ENCODE peak calls at places on chromosome 7, in ten cellular contexts. O is GM23248, G is HCT116, U is hepatocyte, Y is PC-3, X is OCI-LY7, H is GM23338, S is Karpas-422, I is SK-N-SH, M is MM.1S. P is an unnamed sample.
A peak's percentile ranks its signal among the peaks of the same experiment; 100 is the strongest.

GRCh38 chr7:64868469-64868868 is 34.6 kb upstream of the ZNF273 start:
- DNase-seq in O (no peak), G (no peak), U (peak; percentile 1), Y (no peak), X (no peak), H (no peak), S (no peak), I (no peak), M (no peak), P (no peak)

GRCh38 chr7:123460616-123461015 is 73.8 kb downstream of the IQUB start:
- DNase-seq in O (peak; percentile 10), G (no peak), U (peak; percentile 38), Y (peak; percentile 46), X (no peak), H (peak; percentile 8), S (no peak), I (no peak), M (no peak), P (no peak)

GRCh38 chr7:134567368-134567767 is 18.5 kb downstream of the AKR1B15 start:
- DNase-seq in O (no peak), G (no peak), U (no peak), Y (no peak), X (no peak), H (no peak), S (no peak), I (no peak), M (no peak), P (no peak)

GRCh38 chr7:28383949-28384348 is 28.4 kb upstream of the CREB5 start:
- DNase-seq in O (no peak), G (no peak), U (no peak), Y (no peak), X (no peak), H (no peak), S (no peak), I (no peak), M (no peak), P (no peak)

GRCh38 chr7:98831641-98832221 is 38.1 kb downstream of the TMEM130 start:
- DNase-seq in O (peak; percentile 31), G (no peak), U (no peak), Y (peak; percentile 25), X (peak; percentile 25), H (peak; percentile 82), S (peak; percentile 80), I (peak; percentile 69), M (no peak), P (peak; percentile 38)

GRCh38 chr7:146736446-146737190 is 620.0 kb downstream of the CNTNAP2 start:
- DNase-seq in O (peak; percentile 27), G (no peak), U (peak; percentile 6), Y (peak; percentile 39), X (no peak), H (no peak), S (no peak), I (no peak), M (peak; percentile 15), P (no peak)

GRCh38 chr7:101018271-101019167 is 1.4 kb upstream of the MUC17 start:
- DNase-seq in O (no peak), G (no peak), U (no peak), Y (no peak), X (no peak), H (peak; percentile 80), S (no peak), I (no peak), M (no peak), P (no peak)

GRCh38 chr7:139914861-139915300 is 85.8 kb downstream of the TBXAS1 start:
- DNase-seq in O (no peak), G (no peak), U (no peak), Y (peak; percentile 20), X (no peak), H (no peak), S (no peak), I (no peak), M (no peak), P (no peak)

GRCh38 chr7:142355328-142355727 is 97.5 kb upstream of the PRSS58 start:
- DNase-seq in O (peak; percentile 86), G (no peak), U (no peak), Y (peak; percentile 75), X (no peak), H (no peak), S (no peak), I (no peak), M (no peak), P (no peak)

GRCh38 chr7:16431646-16432424 is 10.5 kb upstream of the CRPPA start:
- DNase-seq in O (peak; percentile 43), G (peak; percentile 54), U (peak; percentile 46), Y (peak; percentile 64), X (peak; percentile 27), H (peak; percentile 68), S (peak; percentile 78), I (peak; percentile 34), M (peak; percentile 36), P (peak; percentile 49)

GRCh38 chr7:100778061-100778621 is 44.7 kb downstream of the ZAN start:
- DNase-seq in O (peak; percentile 10), G (no peak), U (no peak), Y (no peak), X (no peak), H (no peak), S (no peak), I (no peak), M (no peak), P (no peak)

GRCh38 chr7:94509879-94510581 is 421 bp downstream of the CASD1 start:
- DNase-seq in O (peak; percentile 85), G (no peak), U (peak; percentile 87), Y (peak; percentile 54), X (peak; percentile 86), H (peak; percentile 83), S (peak; percentile 89), I (peak; percentile 96), M (peak; percentile 60), P (peak; percentile 58)
- H3K9me2 ChIP-seq in O (no peaks in the 10 kb centered on the region), G (no peaks in the 10 kb centered on the region), U (no peaks in the 10 kb centered on the region), Y (no peaks in the 10 kb centered on the region), X (no peaks in the 10 kb centered on the region), H (no peaks in the 10 kb centered on the region), S (no peaks in the 10 kb centered on the region), I (no peaks in the 10 kb centered on the region), M (no peaks in the 10 kb centered on the region), P (no peaks in the 10 kb centered on the region)

GRCh38 chr7:151131622-151132293 is 35.7 kb downstream of the GBX1 start:
- DNase-seq in O (no peak), G (no peak), U (no peak), Y (no peak), X (no peak), H (no peak), S (no peak), I (peak; percentile 87), M (no peak), P (no peak)
- H4K20me1 ChIP-seq in O (no peaks in the 10 kb centered on the region), G (no peaks in the 10 kb centered on the region), U (peaks cover 5% of the 10 kb centered on the region), Y (no peaks in the 10 kb centered on the region), X (no peaks in the 10 kb centered on the region), H (peaks cover 11% of the 10 kb centered on the region), S (peaks cover 2% of the 10 kb centered on the region), I (peaks cover 7% of the 10 kb centered on the region), M (no peaks in the 10 kb centered on the region), P (no peaks in the 10 kb centered on the region)

GRCh38 chr7:155961241-155962190 is 149.3 kb upstream of the SHH start:
- DNase-seq in O (no peak), G (peak; percentile 92), U (no peak), Y (peak; percentile 58), X (no peak), H (no peak), S (no peak), I (no peak), M (no peak), P (no peak)
- H3K4me2 ChIP-seq in O (no peak overlapping the region), G (peak overlapping the region; percentile 92), U (no peak overlapping the region), Y (peak overlapping the region; percentile 69), X (no peak overlapping the region), H (no peak overlapping the region), S (no peak overlapping the region), I (peak overlapping the region; percentile 68), M (peak overlapping the region; percentile 1), P (peak overlapping the region; percentile 55)

GRCh38 chr7:52940511-52940910 is 94.9 kb upstream of the POM121L12 start:
- DNase-seq in O (no peak), G (no peak), U (no peak), Y (no peak), X (no peak), H (no peak), S (no peak), I (no peak), M (no peak), P (no peak)
- H3K9me2 ChIP-seq in O (no peaks in the 10 kb centered on the region), G (no peaks in the 10 kb centered on the region), U (no peaks in the 10 kb centered on the region), Y (no peaks in the 10 kb centered on the region), X (no peaks in the 10 kb centered on the region), H (peaks cover 5% of the 10 kb centered on the region), S (no peaks in the 10 kb centered on the region), I (no peaks in the 10 kb centered on the region), M (no peaks in the 10 kb centered on the region), P (no peaks in the 10 kb centered on the region)

GRCh38 chr7:138495485-138495884 is 35.4 kb downstream of the TRIM24 start:
- DNase-seq in O (no peak), G (no peak), U (no peak), Y (no peak), X (no peak), H (no peak), S (no peak), I (no peak), M (no peak), P (no peak)
- H4K20me1 ChIP-seq in O (no peaks in the 10 kb centered on the region), G (no peaks in the 10 kb centered on the region), U (peaks cover 81% of the 10 kb centered on the region), Y (peaks cover 4% of the 10 kb centered on the region), X (peaks cover 5% of the 10 kb centered on the region), H (peaks cover 84% of the 10 kb centered on the region), S (no peaks in the 10 kb centered on the region), I (no peaks in the 10 kb centered on the region), M (no peaks in the 10 kb centered on the region), P (no peaks in the 10 kb centered on the region)

GRCh38 chr7:81789406-81790139 is 19.7 kb upstream of the HGF start:
- DNase-seq in O (peak; percentile 51), G (no peak), U (no peak), Y (no peak), X (no peak), H (no peak), S (no peak), I (no peak), M (no peak), P (no peak)
- H3K4me2 ChIP-seq in O (peak overlapping the region; percentile 61), G (no peak overlapping the region), U (no peak overlapping the region), Y (no peak overlapping the region), X (no peak overlapping the region), H (no peak overlapping the region), S (no peak overlapping the region), I (no peak overlapping the region), M (no peak overlapping the region), P (no peak overlapping the region)

DNA sequence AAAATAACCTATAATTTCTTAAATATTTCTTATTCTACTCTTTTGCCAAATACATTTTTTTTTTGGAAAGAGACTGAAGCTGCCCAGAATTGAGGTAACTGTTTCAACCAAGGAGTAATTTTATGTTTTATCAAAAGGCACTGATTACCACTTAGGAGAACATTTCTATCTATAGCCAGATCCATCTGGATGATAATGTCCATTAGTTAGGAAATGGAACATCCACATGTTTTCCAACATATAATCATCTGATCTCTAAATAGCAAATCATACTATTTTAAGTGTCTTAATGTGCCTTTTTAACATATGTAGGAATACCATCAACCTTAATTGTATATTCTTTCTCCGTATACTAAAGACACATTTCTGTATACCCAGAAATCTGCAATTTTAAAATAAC is 1068.9 kb downstream of the NXPH1 start:
- DNase-seq in O (no peak), G (no peak), U (no peak), Y (no peak), X (no peak), H (no peak), S (no peak), I (peak; percentile 66), M (no peak), P (no peak)
- H3K9me2 ChIP-seq in O (no peaks in the 10 kb centered on the region), G (no peaks in the 10 kb centered on the region), U (no peaks in the 10 kb centered on the region), Y (no peaks in the 10 kb centered on the region), X (no peaks in the 10 kb centered on the region), H (no peaks in the 10 kb centered on the region), S (no peaks in the 10 kb centered on the region), I (no peaks in the 10 kb centered on the region), M (no peaks in the 10 kb centered on the region), P (no peaks in the 10 kb centered on the region)

P was measured in PC-9.